ENCODE peak calls at places on chromosomes 13 and 19, in eight cellular contexts. One of them, this sample, is unnamed.

GRCh38 chr13:68304287-68304893 is 1074.3 kb upstream of the PCDH9 start:
- DNase-seq in neuronal stem cell: peak; percentile 5
- DNase-seq in brain microvascular endothelial cell: no peak
- DNase-seq in psoas muscle: no peak
- DNase-seq in PC-3: peak; percentile 61
- DNase-seq in CD8-positive, alpha-beta memory T cell: no peak
- DNase-seq in lower lobe of right lung: no peak
- DNase-seq in pancreas: no peak
- DNase-seq in this sample: peak; percentile 23

GRCh38 chr19:33803383-33803782 is 6.7 kb downstream of the KCTD15 start:
- DNase-seq in brain microvascular endothelial cell: no peak
- DNase-seq in pancreas: no peak
- DNase-seq in neuronal stem cell: no peak
- DNase-seq in psoas muscle: peak; percentile 12
- DNase-seq in lower lobe of right lung: no peak
- DNase-seq in CD8-positive, alpha-beta memory T cell: no peak
- DNase-seq in PC-3: no peak
- DNase-seq in this sample: no peak

GRCh38 chr19:49359851-49360845 is 2.1 kb downstream of the TEAD2 start:
- DNase-seq in psoas muscle: no peak
- DNase-seq in pancreas: no peak
- DNase-seq in brain microvascular endothelial cell: no peak
- DNase-seq in CD8-positive, alpha-beta memory T cell: no peak
- DNase-seq in neuronal stem cell: no peak
- DNase-seq in lower lobe of right lung: no peak
- DNase-seq in PC-3: no peak
- DNase-seq in this sample: no peak

GRCh38 chr13:67258482-67258881 is 28.3 kb upstream of the PCDH9 start:
- DNase-seq in CD8-positive, alpha-beta memory T cell: no peak
- DNase-seq in brain microvascular endothelial cell: no peak
- DNase-seq in pancreas: no peak
- DNase-seq in PC-3: no peak
- DNase-seq in psoas muscle: no peak
- DNase-seq in neuronal stem cell: no peak
- DNase-seq in lower lobe of right lung: no peak
- DNase-seq in this sample: no peak

GRCh38 chr19:13151605-13152355 is 1.6 kb downstream of the IER2 start:
- DNase-seq in CD8-positive, alpha-beta memory T cell: peak; percentile 95
- DNase-seq in PC-3: peak; percentile 99
- DNase-seq in brain microvascular endothelial cell: peak; percentile 97
- DNase-seq in psoas muscle: peak; percentile 99
- DNase-seq in lower lobe of right lung: peak; percentile 98
- DNase-seq in pancreas: peak; percentile 97
- DNase-seq in neuronal stem cell: peak; percentile 97
- DNase-seq in this sample: peak; percentile 98

GRCh38 chr19:12825259-12826131 is 8.9 kb downstream of the RTBDN start:
- DNase-seq in psoas muscle: no peak
- DNase-seq in brain microvascular endothelial cell: no peak
- DNase-seq in CD8-positive, alpha-beta memory T cell: no peak
- DNase-seq in PC-3: peak; percentile 24
- DNase-seq in lower lobe of right lung: no peak
- DNase-seq in neuronal stem cell: no peak
- DNase-seq in pancreas: no peak
- DNase-seq in this sample: no peak

GRCh38 chr13:41148421-41149283 is 16.1 kb upstream of the KBTBD6 start:
- DNase-seq in PC-3: no peak
- DNase-seq in CD8-positive, alpha-beta memory T cell: no peak
- DNase-seq in lower lobe of right lung: no peak
- DNase-seq in psoas muscle: no peak
- DNase-seq in neuronal stem cell: no peak
- DNase-seq in brain microvascular endothelial cell: no peak
- DNase-seq in pancreas: no peak
- DNase-seq in this sample: no peak

GRCh38 chr19:13118424-13119193 is 545 bp downstream of the NACC1 start:
- DNase-seq in PC-3: peak; percentile 66
- DNase-seq in CD8-positive, alpha-beta memory T cell: no peak
- DNase-seq in neuronal stem cell: peak; percentile 71
- DNase-seq in lower lobe of right lung: peak; percentile 81
- DNase-seq in brain microvascular endothelial cell: no peak
- DNase-seq in pancreas: peak; percentile 59
- DNase-seq in psoas muscle: peak; percentile 74
- DNase-seq in this sample: no peak

GRCh38 chr13:102131246-102131645 is 270.6 kb downstream of the FGF14 start:
- DNase-seq in pancreas: no peak
- DNase-seq in neuronal stem cell: no peak
- DNase-seq in brain microvascular endothelial cell: no peak
- DNase-seq in psoas muscle: no peak
- DNase-seq in lower lobe of right lung: no peak
- DNase-seq in CD8-positive, alpha-beta memory T cell: no peak
- DNase-seq in PC-3: no peak
- DNase-seq in this sample: no peak

GRCh38 chr19:8638078-8638619 is 7.7 kb downstream of the NFILZ start:
- DNase-seq in pancreas: peak; percentile 47
- DNase-seq in neuronal stem cell: no peak
- DNase-seq in PC-3: peak; percentile 67
- DNase-seq in CD8-positive, alpha-beta memory T cell: no peak
- DNase-seq in psoas muscle: no peak
- DNase-seq in lower lobe of right lung: peak; percentile 71
- DNase-seq in brain microvascular endothelial cell: peak; percentile 36
- DNase-seq in this sample: peak; percentile 89

GRCh38 chr19:37218592-37218935 is 550 bp downstream of the ZNF383 start:
- DNase-seq in CD8-positive, alpha-beta memory T cell: no peak
- DNase-seq in psoas muscle: no peak
- DNase-seq in pancreas: no peak
- DNase-seq in brain microvascular endothelial cell: peak; percentile 24
- DNase-seq in PC-3: no peak
- DNase-seq in lower lobe of right lung: no peak
- DNase-seq in neuronal stem cell: no peak
- DNase-seq in this sample: peak; percentile 72

GRCh38 chr13:99900960-99901359 is 70.6 kb downstream of the ZIC5 start:
- DNase-seq in psoas muscle: no peak
- DNase-seq in brain microvascular endothelial cell: no peak
- DNase-seq in neuronal stem cell: no peak
- DNase-seq in pancreas: no peak
- DNase-seq in lower lobe of right lung: no peak
- DNase-seq in CD8-positive, alpha-beta memory T cell: no peak
- DNase-seq in PC-3: no peak
- DNase-seq in this sample: no peak

GRCh38 chr19:5974721-5975387 is 3.1 kb downstream of the RANBP3 start:
- DNase-seq in brain microvascular endothelial cell: no peak
- DNase-seq in PC-3: peak; percentile 27
- DNase-seq in CD8-positive, alpha-beta memory T cell: no peak
- DNase-seq in neuronal stem cell: no peak
- DNase-seq in psoas muscle: no peak
- DNase-seq in pancreas: no peak
- DNase-seq in lower lobe of right lung: peak; percentile 54
- DNase-seq in this sample: no peak

GRCh38 chr19:38697641-38698071 is 46.6 kb downstream of the CAPN12 start:
- DNase-seq in brain microvascular endothelial cell: no peak
- DNase-seq in lower lobe of right lung: no peak
- DNase-seq in psoas muscle: no peak
- DNase-seq in neuronal stem cell: no peak
- DNase-seq in pancreas: no peak
- DNase-seq in CD8-positive, alpha-beta memory T cell: no peak
- DNase-seq in PC-3: no peak
- DNase-seq in this sample: no peak

GRCh38 chr19:38695319-38695683 is 47.9 kb downstream of the ACTN4 start:
- DNase-seq in pancreas: no peak
- DNase-seq in neuronal stem cell: no peak
- DNase-seq in PC-3: no peak
- DNase-seq in brain microvascular endothelial cell: no peak
- DNase-seq in psoas muscle: no peak
- DNase-seq in CD8-positive, alpha-beta memory T cell: no peak
- DNase-seq in lower lobe of right lung: no peak
- DNase-seq in this sample: no peak

GRCh38 chr19:38697197-38697596 is 47.1 kb downstream of the CAPN12 start:
- DNase-seq in pancreas: no peak
- DNase-seq in psoas muscle: no peak
- DNase-seq in CD8-positive, alpha-beta memory T cell: no peak
- DNase-seq in lower lobe of right lung: no peak
- DNase-seq in neuronal stem cell: no peak
- DNase-seq in brain microvascular endothelial cell: no peak
- DNase-seq in PC-3: no peak
- DNase-seq in this sample: no peak

GRCh38 chr19:38695832-38696732 is 48.2 kb downstream of the CAPN12 start:
- DNase-seq in pancreas: no peak
- DNase-seq in neuronal stem cell: no peak
- DNase-seq in brain microvascular endothelial cell: no peak
- DNase-seq in PC-3: no peak
- DNase-seq in lower lobe of right lung: no peak
- DNase-seq in CD8-positive, alpha-beta memory T cell: no peak
- DNase-seq in psoas muscle: no peak
- DNase-seq in this sample: no peak

GRCh38 chr19:38696733-38697055 is 47.6 kb downstream of the CAPN12 start:
- DNase-seq in pancreas: no peak
- DNase-seq in psoas muscle: no peak
- DNase-seq in CD8-positive, alpha-beta memory T cell: no peak
- DNase-seq in lower lobe of right lung: no peak
- DNase-seq in PC-3: no peak
- DNase-seq in brain microvascular endothelial cell: no peak
- DNase-seq in neuronal stem cell: no peak
- DNase-seq in this sample: no peak
- H3K27ac ChIP-seq in pancreas: no peak overlapping the region
- H3K27ac ChIP-seq in psoas muscle: peak overlapping the region; percentile 38
- H3K27ac ChIP-seq in CD8-positive, alpha-beta memory T cell: no peak overlapping the region
- H3K27ac ChIP-seq in lower lobe of right lung: peak overlapping the region; percentile 28
- H3K27ac ChIP-seq in PC-3: no peak overlapping the region
- H3K27ac ChIP-seq in brain microvascular endothelial cell: no peak overlapping the region
- H3K27ac ChIP-seq in neuronal stem cell: no peak overlapping the region
- H3K27ac ChIP-seq in this sample: no peak overlapping the region

GRCh38 chr13:94335786-94336357 is 143.6 kb downstream of the DCT start:
- DNase-seq in pancreas: no peak
- DNase-seq in neuronal stem cell: no peak
- DNase-seq in lower lobe of right lung: no peak
- DNase-seq in psoas muscle: no peak
- DNase-seq in PC-3: peak; percentile 49
- DNase-seq in brain microvascular endothelial cell: no peak
- DNase-seq in CD8-positive, alpha-beta memory T cell: no peak
- DNase-seq in this sample: no peak

GRCh38 chr13:94330552-94331071 is 148.9 kb downstream of the DCT start:
- DNase-seq in lower lobe of right lung: no peak
- DNase-seq in PC-3: no peak
- DNase-seq in CD8-positive, alpha-beta memory T cell: no peak
- DNase-seq in neuronal stem cell: no peak
- DNase-seq in psoas muscle: no peak
- DNase-seq in brain microvascular endothelial cell: no peak
- DNase-seq in pancreas: no peak
- DNase-seq in this sample: no peak

GRCh38 chr13:94331281-94331680 is 148.2 kb downstream of the DCT start:
- DNase-seq in neuronal stem cell: no peak
- DNase-seq in CD8-positive, alpha-beta memory T cell: no peak
- DNase-seq in lower lobe of right lung: no peak
- DNase-seq in brain microvascular endothelial cell: no peak
- DNase-seq in pancreas: no peak
- DNase-seq in psoas muscle: no peak
- DNase-seq in PC-3: no peak
- DNase-seq in this sample: no peak

GRCh38 chr13:94332360-94333040 is 147.0 kb downstream of the DCT start:
- DNase-seq in PC-3: no peak
- DNase-seq in neuronal stem cell: no peak
- DNase-seq in psoas muscle: no peak
- DNase-seq in CD8-positive, alpha-beta memory T cell: no peak
- DNase-seq in brain microvascular endothelial cell: no peak
- DNase-seq in pancreas: no peak
- DNase-seq in lower lobe of right lung: no peak
- DNase-seq in this sample: no peak

DNA sequence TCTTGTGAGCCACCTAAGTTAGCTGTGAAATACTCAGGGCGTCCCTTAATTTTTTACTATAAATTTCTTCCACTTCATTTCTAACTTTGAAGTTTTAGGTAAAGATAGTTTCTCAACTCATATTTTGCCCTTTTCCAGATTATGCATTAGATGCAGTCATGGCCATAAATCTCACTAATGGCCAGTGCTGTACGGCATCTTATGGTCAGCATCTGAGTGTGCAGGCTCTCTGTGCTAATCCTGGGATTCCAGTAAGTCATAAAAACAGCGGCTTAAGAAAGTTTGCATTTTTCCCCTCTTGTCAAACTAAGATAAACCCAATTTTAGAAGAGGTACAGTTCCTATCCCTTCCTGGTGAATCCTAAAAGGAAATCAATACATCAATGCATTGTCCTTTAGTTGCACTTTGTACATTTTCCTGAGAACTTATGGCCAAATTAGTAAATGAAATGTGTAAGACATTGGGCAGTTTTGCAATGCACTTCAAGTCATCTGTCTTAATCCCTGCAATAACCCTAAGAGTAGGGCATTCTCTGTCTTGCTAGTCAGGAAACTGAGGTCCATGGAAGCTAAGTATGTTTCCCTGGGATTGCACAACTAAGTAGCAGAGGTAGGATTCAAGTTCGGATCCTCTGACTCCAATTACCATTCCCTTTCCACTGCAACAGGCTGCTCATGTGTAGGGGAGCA is 146.2 kb downstream of the DCT start:
- DNase-seq in pancreas: no peak
- DNase-seq in CD8-positive, alpha-beta memory T cell: no peak
- DNase-seq in lower lobe of right lung: no peak
- DNase-seq in brain microvascular endothelial cell: no peak
- DNase-seq in psoas muscle: no peak
- DNase-seq in neuronal stem cell: no peak
- DNase-seq in PC-3: no peak
- DNase-seq in this sample: peak; percentile 57
- H3K27ac ChIP-seq in pancreas: no peak overlapping the region
- H3K27ac ChIP-seq in CD8-positive, alpha-beta memory T cell: no peak overlapping the region
- H3K27ac ChIP-seq in lower lobe of right lung: no peak overlapping the region
- H3K27ac ChIP-seq in brain microvascular endothelial cell: no peak overlapping the region
- H3K27ac ChIP-seq in psoas muscle: no peak overlapping the region
- H3K27ac ChIP-seq in neuronal stem cell: no peak overlapping the region
- H3K27ac ChIP-seq in PC-3: no peak overlapping the region
- H3K27ac ChIP-seq in this sample: no peak overlapping the region

GRCh38 chr19:18503337-18503970 is 18.4 kb downstream of the ELL start:
- DNase-seq in CD8-positive, alpha-beta memory T cell: no peak
- DNase-seq in brain microvascular endothelial cell: no peak
- DNase-seq in pancreas: no peak
- DNase-seq in lower lobe of right lung: no peak
- DNase-seq in psoas muscle: peak; percentile 75
- DNase-seq in neuronal stem cell: no peak
- DNase-seq in PC-3: no peak
- DNase-seq in this sample: no peak
- H3K27ac ChIP-seq in CD8-positive, alpha-beta memory T cell: no peak overlapping the region
- H3K27ac ChIP-seq in brain microvascular endothelial cell: no peak overlapping the region
- H3K27ac ChIP-seq in pancreas: peak overlapping the region; percentile 60
- H3K27ac ChIP-seq in lower lobe of right lung: peak overlapping the region; percentile 69
- H3K27ac ChIP-seq in psoas muscle: peak overlapping the region; percentile 84
- H3K27ac ChIP-seq in neuronal stem cell: no peak overlapping the region
- H3K27ac ChIP-seq in PC-3: no peak overlapping the region
- H3K27ac ChIP-seq in this sample: no peak overlapping the region

GRCh38 chr13:64413529-64413928 is 2816.6 kb downstream of the PCDH9 start:
- DNase-seq in CD8-positive, alpha-beta memory T cell: no peak
- DNase-seq in lower lobe of right lung: no peak
- DNase-seq in neuronal stem cell: no peak
- DNase-seq in pancreas: no peak
- DNase-seq in PC-3: no peak
- DNase-seq in brain microvascular endothelial cell: no peak
- DNase-seq in psoas muscle: no peak
- DNase-seq in this sample: no peak

GRCh38 chr13:64423467-64423866 is 2806.7 kb downstream of the PCDH9 start:
- DNase-seq in CD8-positive, alpha-beta memory T cell: no peak
- DNase-seq in brain microvascular endothelial cell: no peak
- DNase-seq in neuronal stem cell: no peak
- DNase-seq in PC-3: no peak
- DNase-seq in psoas muscle: no peak
- DNase-seq in pancreas: no peak
- DNase-seq in lower lobe of right lung: no peak
- DNase-seq in this sample: no peak

GRCh38 chr13:64414381-64414780 is 2815.8 kb downstream of the PCDH9 start:
- DNase-seq in psoas muscle: no peak
- DNase-seq in PC-3: no peak
- DNase-seq in neuronal stem cell: no peak
- DNase-seq in brain microvascular endothelial cell: no peak
- DNase-seq in lower lobe of right lung: no peak
- DNase-seq in CD8-positive, alpha-beta memory T cell: no peak
- DNase-seq in pancreas: no peak
- DNase-seq in this sample: no peak

GRCh38 chr13:64417609-64418008 is 2812.5 kb downstream of the PCDH9 start:
- DNase-seq in pancreas: no peak
- DNase-seq in psoas muscle: no peak
- DNase-seq in brain microvascular endothelial cell: no peak
- DNase-seq in neuronal stem cell: no peak
- DNase-seq in lower lobe of right lung: no peak
- DNase-seq in CD8-positive, alpha-beta memory T cell: no peak
- DNase-seq in PC-3: no peak
- DNase-seq in this sample: no peak
- H3K27ac ChIP-seq in pancreas: no peak overlapping the region
- H3K27ac ChIP-seq in psoas muscle: no peak overlapping the region
- H3K27ac ChIP-seq in brain microvascular endothelial cell: no peak overlapping the region
- H3K27ac ChIP-seq in neuronal stem cell: no peak overlapping the region
- H3K27ac ChIP-seq in lower lobe of right lung: no peak overlapping the region
- H3K27ac ChIP-seq in CD8-positive, alpha-beta memory T cell: no peak overlapping the region
- H3K27ac ChIP-seq in PC-3: no peak overlapping the region
- H3K27ac ChIP-seq in this sample: no peak overlapping the region